ENCODE peak calls at places on chromosomes 5 and 9, in six cellular contexts. V, G, M, L, R and Y are unnamed samples.

GRCh38 chr5:176593273-176593869 is 16.6 kb downstream of the GPRIN1 start:
- DNase-seq in R (no peak), L (no peak), M (no peak), V (no peak), G (no peak), Y (no peak)

GRCh38 chr9:104961238-104961637 is 33.3 kb upstream of the ABCA1 start:
- DNase-seq in L (no peak), V (peak), G (peak), M (peak), R (peak), Y (no peak)

GRCh38 chr9:134557331-134557730 is 84.3 kb upstream of the COL5A1 start:
- DNase-seq in G (no peak), R (no peak), L (no peak), M (no peak), V (no peak), Y (no peak)

GRCh38 chr9:133099726-133100517 is 21.1 kb downstream of the RALGDS start:
- DNase-seq in L (no peak), G (no peak), M (no peak), V (no peak), R (no peak), Y (no peak)

GRCh38 chr5:169020102-169020501 is 280.8 kb downstream of the SLIT3 start:
- DNase-seq in L (peak), G (peak), V (no peak), M (peak), R (no peak), Y (no peak)

GRCh38 chr5:1503301-1504243 is 20.2 kb downstream of the LPCAT1 start:
- DNase-seq in V (no peak), L (no peak), G (peak), M (peak), R (no peak), Y (no peak)

GRCh38 chr9:93059097-93059959 is 827 bp downstream of the SUSD3 start:
- DNase-seq in M (no peak), R (no peak), V (no peak), G (no peak), L (no peak), Y (no peak)

GRCh38 chr5:114360816-114361723 is 800 bp upstream of the KCNN2 start:
- DNase-seq in V (peak), L (peak), R (no peak), M (no peak), G (no peak), Y (no peak)

GRCh38 chr5:158013939-158014338 is 155.0 kb upstream of the CLINT1 start:
- DNase-seq in L (peak), R (peak), M (peak), V (peak), G (peak), Y (no peak)

GRCh38 chr5:43171926-43172325 is 20.1 kb upstream of the NIM1K start:
- DNase-seq in V (no peak), L (no peak), M (no peak), G (no peak), R (no peak), Y (no peak)

GRCh38 chr9:126862461-126862830 is 2.0 kb downstream of the ZBTB34 start:
- DNase-seq in M (no peak), G (no peak), V (no peak), R (no peak), L (no peak), Y (no peak)

GRCh38 chr5:56105511-56106372 is 111.0 kb upstream of the IL6ST start:
- DNase-seq in L (no peak), M (no peak), R (no peak), G (no peak), V (no peak), Y (no peak)

GRCh38 chr5:29550523-29550922 is 1643.0 kb upstream of the CDH6 start:
- DNase-seq in R (no peak), M (no peak), G (no peak), V (no peak), L (no peak), Y (no peak)

GRCh38 chr5:179267071-179267670 is 78.1 kb downstream of the ADAMTS2 start:
- DNase-seq in G (no peak), L (peak), V (no peak), M (no peak), R (no peak), Y (no peak)

GRCh38 chr5:40436535-40437237 is 243.0 kb upstream of the PTGER4 start:
- DNase-seq in L (no peak), G (no peak), R (no peak), V (no peak), M (no peak), Y (no peak)

GRCh38 chr5:40432836-40433235 is 246.9 kb upstream of the PTGER4 start:
- DNase-seq in V (no peak), G (no peak), L (no peak), M (no peak), R (no peak), Y (no peak)

GRCh38 chr5:40441733-40442132 is 238.0 kb upstream of the PTGER4 start:
- DNase-seq in G (no peak), L (no peak), R (no peak), V (no peak), M (no peak), Y (no peak)

GRCh38 chr5:40442346-40442745 is 237.4 kb upstream of the PTGER4 start:
- DNase-seq in R (no peak), V (no peak), M (peak), L (no peak), G (peak), Y (no peak)

GRCh38 chr5:40437452-40437861 is 242.3 kb upstream of the PTGER4 start:
- DNase-seq in R (peak), L (no peak), V (no peak), G (peak), M (peak), Y (no peak)
- H3K9ac ChIP-seq in R (no peak), L (no peak), V (no peak), G (no peak), M (no peak), Y (no peak)

GRCh38 chr5:123090641-123091257 is 1.7 kb downstream of the PRDM6 start:
- DNase-seq in R (no peak), M (no peak), G (no peak), L (peak), V (peak), Y (no peak)

GRCh38 chr5:123092696-123093095 is 3.7 kb downstream of the PRDM6 start:
- DNase-seq in M (no peak), G (no peak), V (no peak), L (peak), R (no peak), Y (no peak)

GRCh38 chr5:123091988-123092583 is 3.0 kb downstream of the PRDM6 start:
- DNase-seq in M (peak), V (no peak), G (no peak), L (peak), R (no peak), Y (no peak)

GRCh38 chr5:123089971-123090640 is 1.1 kb downstream of the PRDM6 start:
- DNase-seq in G (no peak), V (peak), L (peak), R (no peak), M (peak), Y (no peak)

DNA sequence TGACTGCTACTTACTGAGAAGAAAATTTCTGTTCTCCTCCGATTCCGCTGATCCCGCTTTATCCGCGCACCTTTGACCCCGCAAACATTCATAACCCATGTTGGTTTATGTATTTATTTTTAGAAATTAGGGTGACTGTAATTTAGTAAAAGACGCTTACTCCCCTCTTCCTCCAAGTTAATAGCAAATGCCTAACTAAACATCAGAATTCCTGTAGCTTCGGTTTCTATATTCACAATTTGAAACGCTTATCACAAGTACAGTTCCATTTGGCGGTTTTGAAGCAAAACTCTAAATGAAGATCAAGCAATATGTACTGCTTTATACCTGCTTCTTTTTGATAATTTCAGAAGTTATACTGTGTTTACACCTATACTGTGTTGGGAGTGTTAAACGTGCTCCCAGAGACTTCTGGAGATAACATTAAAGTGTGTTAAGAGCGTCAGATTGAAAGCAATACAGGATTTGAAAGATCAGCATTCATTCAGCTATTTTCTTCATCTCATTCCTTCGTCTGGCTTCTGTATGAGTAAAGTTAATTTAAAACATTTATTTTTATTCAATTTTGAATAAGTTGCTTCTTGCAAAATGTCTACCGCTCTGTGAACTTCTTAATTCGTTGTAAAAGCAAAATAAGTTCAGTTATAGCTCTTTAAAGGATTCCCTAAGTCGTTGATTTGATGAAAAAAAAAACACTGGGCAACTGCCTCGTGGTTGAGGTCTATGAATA is 2.4 kb downstream of the PRDM6 start:
- DNase-seq in G (no peak), L (no peak), V (no peak), M (peak), R (no peak), Y (no peak)
- TF ChIP-seq EZH2 in G (no peak), L (peak), V (peak), M (no peak), R (no peak), Y (peak)

DNA sequence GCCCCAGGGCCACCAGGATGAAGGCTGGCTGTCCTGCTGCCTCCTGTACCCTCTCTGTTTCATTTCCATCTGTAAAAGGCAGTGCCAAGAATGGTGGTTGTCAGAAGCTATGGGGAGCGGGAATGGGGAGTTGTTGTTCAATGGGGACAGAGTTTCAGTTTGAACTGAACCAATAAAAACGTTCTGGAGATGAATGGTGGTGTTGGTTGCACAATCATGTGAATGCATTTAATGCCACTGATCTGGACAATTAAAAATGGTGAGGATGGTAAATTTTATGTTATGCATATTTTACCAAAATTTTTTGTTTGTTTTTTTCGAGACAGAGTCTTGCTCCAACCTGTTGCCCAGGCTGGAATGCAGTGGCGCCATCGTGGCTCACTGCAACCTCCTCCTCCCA is 58.1 kb downstream of the PTPDC1 start:
- DNase-seq in M (no peak), V (no peak), L (no peak), R (no peak), G (no peak), Y (no peak)
- H3K27ac ChIP-seq in M (no peak), V (no peak), L (no peak), R (no peak), G (no peak), Y (no peak)

DNA sequence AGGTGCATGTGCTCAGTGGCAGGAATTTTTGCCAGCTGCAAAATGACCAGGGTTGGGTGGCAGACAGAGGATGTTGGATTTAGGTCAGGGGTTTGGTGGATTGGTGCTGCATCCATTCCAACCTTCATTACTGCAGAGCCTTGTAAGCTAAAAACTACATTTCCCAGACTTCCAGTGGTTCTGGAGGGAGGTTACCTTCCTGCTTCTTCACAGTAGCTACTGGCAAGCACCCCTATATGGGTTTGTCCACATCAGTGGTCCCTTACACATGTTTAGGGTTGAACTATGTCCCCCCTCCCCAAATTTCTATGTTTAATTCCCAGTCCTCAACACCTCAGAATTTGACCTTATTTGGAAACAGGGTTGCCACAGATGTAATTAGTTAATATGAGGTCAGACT is 20.7 kb upstream of the IL17B start:
- DNase-seq in G (no peak), M (no peak), L (peak), V (no peak), R (no peak), Y (no peak)
- H3K9ac ChIP-seq in G (no peak), M (no peak), L (no peak), V (no peak), R (no peak), Y (no peak)